ENCODE peak calls at places on chromosomes 1 and 21, in eight cellular contexts. W is choroid plexus epithelial cell, V is AG04450, K is heart right ventricle, Z is astrocyte, U is tibial nerve, F is IMR-90, J is SK-N-SH. L is an unnamed sample.

GRCh38 chr1:222043444-222044292 is 301.8 kb upstream of the DUSP10 start:
- DNase-seq in Z (peak; percentile 97), V (peak; percentile 93), J (peak; percentile 76), F (peak; percentile 98), W (peak; percentile 96), K (peak; percentile 25), U (no peak), L (peak; percentile 77)

GRCh38 chr1:171781167-171781875 is at the start of gene METTL13:
- DNase-seq in W (peak; percentile 99), Z (peak; percentile 99), U (peak; percentile 96), J (peak; percentile 96), V (peak; percentile 98), F (peak; percentile 99), K (peak; percentile 98), L (peak; percentile 100)

GRCh38 chr1:18534810-18535205 is 54.1 kb downstream of the KLHDC7A start:
- DNase-seq in Z (no peak), W (no peak), K (no peak), F (no peak), U (no peak), J (no peak), V (no peak), L (no peak)

GRCh38 chr1:9275161-9275560 is 17.5 kb upstream of the SPSB1 start:
- DNase-seq in U (no peak), V (no peak), W (peak; percentile 54), K (no peak), Z (no peak), J (no peak), F (peak; percentile 33), L (no peak)

GRCh38 chr1:201701831-201702230 is 127.1 kb upstream of the IPO9 start:
- DNase-seq in Z (no peak), V (no peak), J (no peak), F (no peak), U (no peak), K (no peak), W (no peak), L (no peak)

GRCh38 chr1:27773732-27774445 is 870 bp downstream of the STX12 start:
- DNase-seq in U (no peak), J (no peak), Z (peak; percentile 43), W (peak; percentile 52), F (peak; percentile 62), V (no peak), K (no peak), L (peak; percentile 31)

GRCh38 chr1:229210844-229211243 is 60.1 kb upstream of the RAB4A start:
- DNase-seq in K (no peak), F (no peak), J (no peak), U (no peak), Z (no peak), W (no peak), V (no peak), L (no peak)

GRCh38 chr1:115076384-115076906 is 12.9 kb downstream of the TSPAN2 start:
- DNase-seq in V (no peak), F (peak; percentile 6), U (no peak), K (no peak), J (no peak), W (no peak), Z (no peak), L (peak; percentile 54)

GRCh38 chr21:46035809-46036695 is 54.5 kb downstream of the COL6A1 start:
- DNase-seq in V (peak; percentile 86), W (peak; percentile 66), K (peak; percentile 73), Z (peak; percentile 82), U (no peak), J (no peak), F (peak; percentile 95), L (no peak)

GRCh38 chr1:193558491-193559028 is 372.1 kb upstream of the B3GALT2 start:
- DNase-seq in F (peak; percentile 91), U (no peak), V (peak; percentile 41), W (peak; percentile 87), K (no peak), Z (peak; percentile 89), J (no peak), L (peak; percentile 97)

GRCh38 chr1:163544441-163544840 is 222.7 kb downstream of the NUF2 start:
- DNase-seq in Z (no peak), K (no peak), F (no peak), U (no peak), W (no peak), J (no peak), V (no peak), L (peak; percentile 54)

GRCh38 chr1:181015258-181015630 is 7.4 kb downstream of the STX6 start:
- DNase-seq in Z (no peak), V (no peak), U (no peak), F (no peak), W (no peak), K (no peak), J (no peak), L (peak; percentile 13)

GRCh38 chr21:41859297-41859980 is 19.7 kb downstream of the PRDM15 start:
- DNase-seq in K (no peak), Z (no peak), U (no peak), F (no peak), J (no peak), V (no peak), W (no peak), L (no peak)
- TF ChIP-seq CTCF in K (no peak), Z (no peak), U (no peak), F (no peak), J (no peak), V (no peak), W (no peak), L (no peak)

DNA sequence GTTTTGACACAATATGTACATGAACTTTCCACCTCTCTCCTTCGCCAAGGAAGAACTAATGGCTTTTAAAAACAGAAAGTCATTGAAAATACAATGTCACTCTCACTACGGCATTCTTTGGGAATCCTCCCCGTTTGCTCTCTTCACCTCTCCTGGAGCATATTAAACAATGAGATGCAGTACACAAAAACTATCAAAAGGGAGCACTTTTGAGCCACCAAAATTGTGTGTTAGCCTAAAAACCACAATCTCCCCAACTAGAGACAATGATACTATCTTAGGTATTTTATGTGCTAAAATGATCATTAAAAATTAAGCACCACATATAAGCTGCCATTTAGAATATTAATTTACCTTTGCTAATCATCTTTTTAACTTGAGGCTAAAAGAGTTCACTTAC is 425.5 kb downstream of the KCTD3 start:
- DNase-seq in Z (no peak), V (no peak), W (peak; percentile 17), K (no peak), J (peak; percentile 32), F (peak; percentile 43), U (no peak), L (peak; percentile 63)
- TF ChIP-seq CTCF in Z (peak; percentile 63), V (peak; percentile 62), W (peak; percentile 34), K (peak; percentile 37), J (peak; percentile 64), F (peak; percentile 71), U (peak; percentile 40), L (peak; percentile 69)

DNA sequence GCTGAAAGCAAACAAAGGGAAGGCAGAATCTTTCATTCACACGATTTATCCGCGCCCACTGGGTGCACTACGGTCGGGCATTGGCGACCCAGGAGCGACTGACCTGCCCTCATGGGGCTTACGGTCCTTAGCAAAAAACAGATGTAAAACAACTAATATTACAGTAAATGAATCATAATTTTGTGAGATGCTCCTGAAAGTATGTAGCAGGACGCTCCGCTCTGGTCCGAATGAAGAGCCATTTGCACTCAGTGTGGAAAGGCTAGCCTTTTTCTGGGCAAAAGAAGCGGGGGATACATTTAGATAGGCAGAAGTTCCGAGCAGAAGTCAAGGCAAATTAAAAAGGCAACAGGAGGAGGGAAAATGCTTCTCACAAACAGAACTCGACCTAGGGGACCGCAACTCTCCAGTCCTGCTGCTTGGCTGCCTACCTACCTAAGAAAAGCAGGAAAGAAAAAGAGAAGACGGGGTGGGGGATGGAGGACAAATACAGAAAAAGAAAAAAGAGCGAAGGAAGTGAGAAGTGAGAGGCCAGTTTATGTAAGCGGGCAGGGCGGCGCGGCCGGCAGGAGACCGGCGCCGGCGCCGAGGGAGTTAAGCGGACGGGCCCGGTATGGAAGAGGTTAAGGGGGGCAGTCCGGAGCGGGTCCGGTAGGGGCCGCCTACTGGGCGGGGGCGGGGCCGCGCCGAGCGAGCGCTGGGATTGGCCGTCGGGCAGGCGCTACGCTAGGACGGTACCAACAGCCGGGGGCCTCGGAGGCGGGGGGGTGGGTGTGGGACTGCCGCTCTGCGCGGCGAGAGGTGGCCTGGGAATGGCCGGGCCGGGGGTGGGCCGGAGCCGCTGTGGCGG is at the start of gene FAM20B:
- DNase-seq in V (peak; percentile 73), W (peak; percentile 96), K (peak; percentile 96), J (peak; percentile 99), Z (peak; percentile 84), F (peak; percentile 88), U (peak; percentile 88), L (peak; percentile 94)
- TF ChIP-seq CTCF in V (no peak), W (no peak), K (no peak), J (no peak), Z (no peak), F (no peak), U (no peak), L (no peak)

GRCh38 chr1:153400244-153400643 is 9.4 kb upstream of the S100A8 start:
- DNase-seq in F (no peak), U (no peak), V (no peak), J (no peak), K (no peak), W (no peak), Z (no peak), L (peak; percentile 34)
- TF ChIP-seq CTCF in F (peak; percentile 12), U (no peak), V (peak; percentile 20), J (peak; percentile 25), K (no peak), W (no peak), Z (no peak), L (no peak)

GRCh38 chr1:97738270-97738669 is 182.6 kb downstream of the DPYD start:
- DNase-seq in J (no peak), Z (no peak), V (no peak), K (no peak), U (no peak), W (no peak), F (no peak), L (no peak)
- TF ChIP-seq CTCF in J (no peak), Z (no peak), V (no peak), K (no peak), U (no peak), W (no peak), F (no peak), L (no peak)

GRCh38 chr1:247332901-247333361 is 1.3 kb upstream of the ZNF496 start:
- DNase-seq in U (peak; percentile 22), J (no peak), F (peak; percentile 30), W (peak; percentile 43), V (no peak), K (peak; percentile 27), Z (peak; percentile 45), L (peak; percentile 68)

GRCh38 chr1:247332215-247332900 is 691 bp upstream of the ZNF496 start:
- DNase-seq in Z (no peak), J (peak; percentile 83), U (no peak), F (peak; percentile 42), K (peak; percentile 63), W (peak; percentile 45), V (no peak), L (peak; percentile 70)

GRCh38 chr1:247330548-247331171 is 1.0 kb downstream of the ZNF496 start:
- DNase-seq in J (peak; percentile 51), F (no peak), Z (no peak), K (no peak), V (no peak), U (no peak), W (no peak), L (no peak)

GRCh38 chr1:247331172-247331525 is 518 bp downstream of the ZNF496 start:
- DNase-seq in W (peak; percentile 80), F (peak; percentile 78), K (peak; percentile 78), V (peak; percentile 52), J (peak; percentile 91), Z (peak; percentile 69), U (peak; percentile 41), L (peak; percentile 91)

GRCh38 chr1:247331526-247332214 is at the start of gene ZNF496:
- DNase-seq in Z (peak; percentile 82), K (peak; percentile 83), W (peak; percentile 87), U (peak; percentile 64), V (peak; percentile 71), J (peak; percentile 97), F (peak; percentile 88), L (peak; percentile 97)
- TF ChIP-seq CTCF in Z (no peak), K (no peak), W (no peak), U (no peak), V (no peak), J (no peak), F (no peak), L (no peak)

GRCh38 chr1:47785561-47786271 is 211.5 kb downstream of the TRABD2B start:
- DNase-seq in J (peak; percentile 61), W (peak; percentile 69), K (peak; percentile 45), Z (no peak), V (no peak), F (no peak), U (no peak), L (peak; percentile 35)
- TF ChIP-seq CTCF in J (peak; percentile 24), W (peak; percentile 72), K (peak; percentile 55), Z (no peak), V (no peak), F (no peak), U (peak; percentile 43), L (no peak)

L was measured in MCF 10A.